ENCODE peak calls at places on chromosome 5, in six cellular contexts. C, D, M, O, P and H are unnamed samples.

GRCh38 chr5:168364151-168364661 is 72.8 kb downstream of the WWC1 start:
- DNase-seq in C (no peak), D (no peak), M (peak; percentile 55), O (no peak), P (peak; percentile 76), H (no peak)

GRCh38 chr5:143372187-143372829 is 31.2 kb downstream of the NR3C1 start:
- DNase-seq in C (no peak), D (no peak), M (peak; percentile 76), O (no peak), P (no peak), H (no peak)

GRCh38 chr5:179668404-179668803 is 12.4 kb downstream of the CBY3 start:
- DNase-seq in C (no peak), D (no peak), M (peak; percentile 74), O (no peak), P (no peak), H (no peak)

GRCh38 chr5:115543931-115544370 is 624 bp downstream of the FEM1C start:
- DNase-seq in C (no peak), D (peak; percentile 4), M (no peak), O (no peak), P (no peak), H (no peak)

GRCh38 chr5:103450333-103451061 is 112.1 kb downstream of the NUDT12 start:
- DNase-seq in C (no peak), D (no peak), M (peak; percentile 73), O (peak; percentile 7), P (no peak), H (peak; percentile 24)

GRCh38 chr5:74199436-74200210 is 440.9 kb downstream of the ENC1 start:
- DNase-seq in C (no peak), D (no peak), M (peak; percentile 76), O (no peak), P (peak; percentile 41), H (no peak)

GRCh38 chr5:174448041-174448440 is 276.3 kb upstream of the MSX2 start:
- DNase-seq in C (no peak), D (no peak), M (no peak), O (no peak), P (no peak), H (no peak)

GRCh38 chr5:140926211-140926902 is at the start of gene PCDHAC1:
- DNase-seq in C (no peak), D (no peak), M (peak; percentile 44), O (peak; percentile 68), P (peak; percentile 88), H (no peak)

GRCh38 chr5:73367650-73368049 is 80.9 kb downstream of the FOXD1 start:
- DNase-seq in C (no peak), D (no peak), M (peak; percentile 53), O (no peak), P (no peak), H (no peak)

GRCh38 chr5:132073231-132074013 is at the start of gene CSF2:
- DNase-seq in C (no peak), D (no peak), M (peak; percentile 33), O (no peak), P (peak; percentile 50), H (no peak)

GRCh38 chr5:147382776-147383175 is 127.1 kb downstream of the DPYSL3 start:
- DNase-seq in C (no peak), D (no peak), M (peak; percentile 43), O (no peak), P (no peak), H (no peak)

GRCh38 chr5:139459451-139459934 is 3.0 kb downstream of the ECSCR start:
- DNase-seq in C (no peak), D (no peak), M (no peak), O (peak; percentile 14), P (no peak), H (no peak)

GRCh38 chr5:9439651-9440292 is 106.1 kb downstream of the SEMA5A start:
- DNase-seq in C (no peak), D (no peak), M (peak; percentile 26), O (no peak), P (no peak), H (no peak)

GRCh38 chr5:151093476-151093889 is 12.6 kb upstream of the TNIP1 start:
- DNase-seq in C (no peak), D (no peak), M (peak; percentile 97), O (no peak), P (peak; percentile 46), H (peak; percentile 46)

GRCh38 chr5:98588225-98588624 is 185.2 kb upstream of the RGMB start:
- DNase-seq in C (no peak), D (no peak), M (peak; percentile 33), O (no peak), P (no peak), H (no peak)

GRCh38 chr5:149832636-149833035 is 102.5 kb downstream of the PPARGC1B start:
- DNase-seq in C (no peak), D (no peak), M (no peak), O (no peak), P (no peak), H (no peak)

GRCh38 chr5:633521-633955 is 21.4 kb downstream of the CEP72 start:
- DNase-seq in C (no peak), D (no peak), M (peak; percentile 53), O (no peak), P (no peak), H (no peak)

GRCh38 chr5:122478741-122479459 is 166.9 kb downstream of the SNCAIP start:
- DNase-seq in C (no peak), D (no peak), M (peak; percentile 78), O (no peak), P (peak; percentile 3), H (peak; percentile 78)

GRCh38 chr5:169970911-169971436 is 9.3 kb downstream of the INSYN2B start:
- DNase-seq in C (no peak), D (no peak), M (peak; percentile 93), O (no peak), P (peak; percentile 76), H (peak; percentile 74)

GRCh38 chr5:132253452-132254320 is 3.8 kb upstream of the PDLIM4 start:
- DNase-seq in C (no peak), D (no peak), M (no peak), O (peak; percentile 1), P (no peak), H (no peak)

GRCh38 chr5:111937091-111937490 is 180.1 kb upstream of the NREP start:
- DNase-seq in C (no peak), D (no peak), M (no peak), O (no peak), P (no peak), H (no peak)

GRCh38 chr5:127757576-127757975 is 54.4 kb downstream of the CCDC192 start:
- DNase-seq in C (no peak), D (no peak), M (peak; percentile 72), O (peak; percentile 1), P (peak; percentile 15), H (peak; percentile 43)

GRCh38 chr5:150263801-150264621 is 25.6 kb downstream of the CAMK2A start:
- DNase-seq in C (no peak), D (no peak), M (peak; percentile 87), O (no peak), P (peak; percentile 87), H (peak; percentile 89)